ENCODE peak calls at places on chromosome 4, in six cellular contexts. One of them, this sample, is unnamed.

GRCh38 chr4:144645621-144646522 is at the start of gene HHIP:
- DNase-seq in H9: peak; percentile 53
- DNase-seq in IMR-90: peak; percentile 65
- DNase-seq in H1: no peak
- DNase-seq in mesenchymal stem cell: peak; percentile 47
- DNase-seq in trophoblast cell: peak; percentile 27
- DNase-seq in this sample: no peak

GRCh38 chr4:13143234-13143633 is 340.9 kb downstream of the RAB28 start:
- DNase-seq in H9: no peak
- DNase-seq in IMR-90: no peak
- DNase-seq in H1: no peak
- DNase-seq in mesenchymal stem cell: no peak
- DNase-seq in trophoblast cell: no peak
- DNase-seq in this sample: no peak

GRCh38 chr4:72418458-72418857 is 150.6 kb downstream of the ADAMTS3 start:
- DNase-seq in H9: no peak
- DNase-seq in IMR-90: peak; percentile 60
- DNase-seq in H1: no peak
- DNase-seq in mesenchymal stem cell: peak; percentile 61
- DNase-seq in trophoblast cell: no peak
- DNase-seq in this sample: no peak

GRCh38 chr4:1297456-1298325 is 8.0 kb downstream of the MAEA start:
- DNase-seq in H9: no peak
- DNase-seq in IMR-90: no peak
- DNase-seq in H1: no peak
- DNase-seq in mesenchymal stem cell: no peak
- DNase-seq in trophoblast cell: no peak
- DNase-seq in this sample: no peak

GRCh38 chr4:173415092-173415491 is 16.2 kb upstream of the SCRG1 start:
- DNase-seq in H9: no peak
- DNase-seq in IMR-90: no peak
- DNase-seq in H1: no peak
- DNase-seq in mesenchymal stem cell: no peak
- DNase-seq in trophoblast cell: no peak
- DNase-seq in this sample: no peak

GRCh38 chr4:85825937-85826678 is 351.2 kb downstream of the ARHGAP24 start:
- DNase-seq in H9: peak; percentile 58
- DNase-seq in IMR-90: peak; percentile 58
- DNase-seq in H1: peak; percentile 62
- DNase-seq in mesenchymal stem cell: peak; percentile 89
- DNase-seq in trophoblast cell: no peak
- DNase-seq in this sample: peak; percentile 30

GRCh38 chr4:85677286-85677685 is 202.3 kb downstream of the ARHGAP24 start:
- DNase-seq in H9: no peak
- DNase-seq in IMR-90: no peak
- DNase-seq in H1: no peak
- DNase-seq in mesenchymal stem cell: no peak
- DNase-seq in trophoblast cell: no peak
- DNase-seq in this sample: no peak

GRCh38 chr4:169485791-169486742 is 126.3 kb downstream of the NEK1 start:
- DNase-seq in H9: no peak
- DNase-seq in IMR-90: peak; percentile 71
- DNase-seq in H1: no peak
- DNase-seq in mesenchymal stem cell: peak; percentile 71
- DNase-seq in trophoblast cell: peak; percentile 73
- DNase-seq in this sample: peak; percentile 61

GRCh38 chr4:113969935-113970334 is 9.5 kb downstream of the ARSJ start:
- DNase-seq in H9: no peak
- DNase-seq in IMR-90: no peak
- DNase-seq in H1: no peak
- DNase-seq in mesenchymal stem cell: no peak
- DNase-seq in trophoblast cell: no peak
- DNase-seq in this sample: no peak

GRCh38 chr4:54152846-54153600 is 53.1 kb downstream of the GSX2 start:
- DNase-seq in H9: no peak
- DNase-seq in IMR-90: peak; percentile 63
- DNase-seq in H1: no peak
- DNase-seq in mesenchymal stem cell: peak; percentile 22
- DNase-seq in trophoblast cell: peak; percentile 69
- DNase-seq in this sample: no peak

GRCh38 chr4:108881190-108881589 is 118.3 kb upstream of the ETNPPL start:
- DNase-seq in H9: no peak
- DNase-seq in IMR-90: peak; percentile 96
- DNase-seq in H1: no peak
- DNase-seq in mesenchymal stem cell: peak; percentile 86
- DNase-seq in trophoblast cell: peak; percentile 81
- DNase-seq in this sample: peak; percentile 23

GRCh38 chr4:149292422-149293055 is 523.1 kb downstream of the IQCM start:
- DNase-seq in H9: no peak
- DNase-seq in IMR-90: no peak
- DNase-seq in H1: no peak
- DNase-seq in mesenchymal stem cell: no peak
- DNase-seq in trophoblast cell: no peak
- DNase-seq in this sample: no peak

GRCh38 chr4:100557306-100557705 is 39.5 kb upstream of the EMCN start:
- DNase-seq in H9: no peak
- DNase-seq in IMR-90: no peak
- DNase-seq in H1: no peak
- DNase-seq in mesenchymal stem cell: no peak
- DNase-seq in trophoblast cell: no peak
- DNase-seq in this sample: no peak

GRCh38 chr4:188904617-188905016 is 765.4 kb downstream of the TRIML1 start:
- DNase-seq in H9: no peak
- DNase-seq in IMR-90: no peak
- DNase-seq in H1: no peak
- DNase-seq in mesenchymal stem cell: no peak
- DNase-seq in trophoblast cell: no peak
- DNase-seq in this sample: no peak

GRCh38 chr4:121213940-121214339 is 49.8 kb upstream of the TNIP3 start:
- DNase-seq in H9: no peak
- DNase-seq in IMR-90: no peak
- DNase-seq in H1: no peak
- DNase-seq in mesenchymal stem cell: no peak
- DNase-seq in trophoblast cell: peak; percentile 13
- DNase-seq in this sample: no peak

GRCh38 chr4:98659106-98659592 is 738 bp upstream of the TSPAN5 start:
- DNase-seq in H9: peak; percentile 49
- DNase-seq in IMR-90: peak; percentile 57
- DNase-seq in H1: no peak
- DNase-seq in mesenchymal stem cell: peak; percentile 66
- DNase-seq in trophoblast cell: peak; percentile 7
- DNase-seq in this sample: no peak

GRCh38 chr4:151325320-151326246 is at the start of gene SH3D19:
- DNase-seq in H9: peak; percentile 52
- DNase-seq in IMR-90: peak; percentile 19
- DNase-seq in H1: no peak
- DNase-seq in mesenchymal stem cell: peak; percentile 76
- DNase-seq in trophoblast cell: peak; percentile 84
- DNase-seq in this sample: peak; percentile 57
- H3K4ac ChIP-seq in H9: no peak within 1 kb of the TSS
- H3K4ac ChIP-seq in IMR-90: peak within 1 kb of the TSS; percentile 19
- H3K4ac ChIP-seq in H1: peak within 1 kb of the TSS; percentile 65
- H3K4ac ChIP-seq in mesenchymal stem cell: peak within 1 kb of the TSS; percentile 67
- H3K4ac ChIP-seq in trophoblast cell: peak within 1 kb of the TSS; percentile 31
- H3K4ac ChIP-seq in this sample: peak within 1 kb of the TSS; percentile 89

GRCh38 chr4:102687373-102687981 is 73.3 kb downstream of the MANBA start:
- DNase-seq in H9: no peak
- DNase-seq in IMR-90: peak; percentile 43
- DNase-seq in H1: no peak
- DNase-seq in mesenchymal stem cell: peak; percentile 43
- DNase-seq in trophoblast cell: peak; percentile 8
- DNase-seq in this sample: no peak
- H3K14ac ChIP-seq in H9: no peak overlapping the region
- H3K14ac ChIP-seq in IMR-90: peak overlapping the region; percentile 43
- H3K14ac ChIP-seq in H1: no peak overlapping the region
- H3K14ac ChIP-seq in mesenchymal stem cell: no peak overlapping the region
- H3K14ac ChIP-seq in trophoblast cell: peak overlapping the region; percentile 9
- H3K14ac ChIP-seq in this sample: no peak overlapping the region

GRCh38 chr4:16897351-16897750 is 1.1 kb downstream of the LDB2 start:
- DNase-seq in H9: no peak
- DNase-seq in IMR-90: peak; percentile 30
- DNase-seq in H1: no peak
- DNase-seq in mesenchymal stem cell: peak; percentile 43
- DNase-seq in trophoblast cell: no peak
- DNase-seq in this sample: no peak
- H3K4ac ChIP-seq in H9: no peak overlapping the region
- H3K4ac ChIP-seq in IMR-90: peak overlapping the region; percentile 64
- H3K4ac ChIP-seq in H1: no peak overlapping the region
- H3K4ac ChIP-seq in mesenchymal stem cell: no peak overlapping the region
- H3K4ac ChIP-seq in trophoblast cell: no peak overlapping the region
- H3K4ac ChIP-seq in this sample: no peak overlapping the region

DNA sequence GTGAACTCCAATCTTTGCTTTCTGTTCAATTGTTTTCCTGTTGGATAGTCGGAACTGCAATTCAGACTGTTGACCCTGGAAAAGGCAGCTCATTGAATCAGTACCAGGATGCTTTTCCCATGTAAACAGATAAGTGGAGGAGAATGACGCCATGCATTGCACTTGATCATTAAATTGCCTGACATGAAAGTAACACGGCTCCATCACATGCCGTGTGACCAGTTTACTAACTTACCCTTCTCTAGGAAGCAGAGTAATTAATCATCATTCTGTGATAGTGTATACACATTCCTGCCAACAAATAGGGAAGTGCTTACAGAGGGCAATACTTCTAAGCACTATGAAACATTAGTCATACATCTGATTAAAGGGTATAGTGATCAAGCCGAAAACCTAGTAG is 101.4 kb downstream of the PPARGC1A start:
- DNase-seq in H9: no peak
- DNase-seq in IMR-90: peak; percentile 26
- DNase-seq in H1: no peak
- DNase-seq in mesenchymal stem cell: peak; percentile 71
- DNase-seq in trophoblast cell: no peak
- DNase-seq in this sample: no peak
- H3K14ac ChIP-seq in H9: no peak overlapping the region
- H3K14ac ChIP-seq in IMR-90: no peak overlapping the region
- H3K14ac ChIP-seq in H1: no peak overlapping the region
- H3K14ac ChIP-seq in mesenchymal stem cell: no peak overlapping the region
- H3K14ac ChIP-seq in trophoblast cell: no peak overlapping the region
- H3K14ac ChIP-seq in this sample: no peak overlapping the region

GRCh38 chr4:89997171-89997704 is 102.6 kb downstream of the MMRN1 start:
- DNase-seq in H9: no peak
- DNase-seq in IMR-90: no peak
- DNase-seq in H1: no peak
- DNase-seq in mesenchymal stem cell: no peak
- DNase-seq in trophoblast cell: no peak
- DNase-seq in this sample: no peak

GRCh38 chr4:89992744-89993143 is 98.1 kb downstream of the MMRN1 start:
- DNase-seq in H9: no peak
- DNase-seq in IMR-90: no peak
- DNase-seq in H1: no peak
- DNase-seq in mesenchymal stem cell: no peak
- DNase-seq in trophoblast cell: no peak
- DNase-seq in this sample: no peak

GRCh38 chr4:89995006-89995405 is 100.4 kb downstream of the MMRN1 start:
- DNase-seq in H9: no peak
- DNase-seq in IMR-90: no peak
- DNase-seq in H1: no peak
- DNase-seq in mesenchymal stem cell: no peak
- DNase-seq in trophoblast cell: no peak
- DNase-seq in this sample: no peak

GRCh38 chr4:89995824-89996223 is 101.2 kb downstream of the MMRN1 start:
- DNase-seq in H9: no peak
- DNase-seq in IMR-90: no peak
- DNase-seq in H1: no peak
- DNase-seq in mesenchymal stem cell: no peak
- DNase-seq in trophoblast cell: no peak
- DNase-seq in this sample: no peak

DNA sequence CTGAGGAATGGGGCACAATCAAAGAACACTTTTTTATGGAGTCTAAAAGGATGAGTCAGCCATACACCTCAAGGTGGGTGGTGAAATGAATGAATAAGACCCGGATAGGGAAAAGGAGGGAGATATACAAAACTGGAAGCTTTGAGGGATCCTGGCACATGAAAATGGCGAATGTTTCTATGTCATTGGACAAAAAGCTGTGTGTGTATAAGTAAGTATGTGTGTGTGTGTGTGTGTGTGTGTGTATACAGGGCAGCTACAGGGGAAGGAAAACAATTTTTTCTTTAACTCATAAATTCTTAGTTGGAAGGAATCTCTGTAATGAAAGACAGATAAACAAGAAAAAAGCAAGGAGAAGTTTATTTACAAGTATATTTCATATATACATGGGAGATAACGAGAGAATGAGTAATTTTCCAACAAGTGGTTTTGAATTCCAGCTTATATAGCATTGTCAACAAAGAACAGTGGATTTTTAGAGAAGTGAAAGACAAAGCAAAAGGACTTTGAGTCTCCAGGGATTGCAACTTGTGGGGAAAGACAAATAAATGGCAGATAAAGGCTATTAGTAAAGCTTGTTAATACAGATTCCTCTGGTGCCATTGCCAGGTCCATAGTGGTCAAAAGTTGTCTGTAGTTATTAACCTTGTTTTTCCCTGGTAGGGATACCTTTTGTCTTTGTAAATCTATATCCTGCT is 99.7 kb downstream of the MMRN1 start:
- DNase-seq in H9: no peak
- DNase-seq in IMR-90: no peak
- DNase-seq in H1: no peak
- DNase-seq in mesenchymal stem cell: no peak
- DNase-seq in trophoblast cell: no peak
- DNase-seq in this sample: no peak
- H3K4ac ChIP-seq in H9: no peak overlapping the region
- H3K4ac ChIP-seq in IMR-90: no peak overlapping the region
- H3K4ac ChIP-seq in H1: no peak overlapping the region
- H3K4ac ChIP-seq in mesenchymal stem cell: no peak overlapping the region
- H3K4ac ChIP-seq in trophoblast cell: no peak overlapping the region
- H3K4ac ChIP-seq in this sample: no peak overlapping the region

GRCh38 chr4:118921736-118922135 is 33.1 kb downstream of the SYNPO2 start:
- DNase-seq in H9: no peak
- DNase-seq in IMR-90: no peak
- DNase-seq in H1: no peak
- DNase-seq in mesenchymal stem cell: no peak
- DNase-seq in trophoblast cell: no peak
- DNase-seq in this sample: no peak

GRCh38 chr4:118918388-118918787 is 29.7 kb downstream of the SYNPO2 start:
- DNase-seq in H9: no peak
- DNase-seq in IMR-90: peak; percentile 94
- DNase-seq in H1: no peak
- DNase-seq in mesenchymal stem cell: peak; percentile 69
- DNase-seq in trophoblast cell: peak; percentile 8
- DNase-seq in this sample: no peak

GRCh38 chr4:118920247-118920646 is 31.6 kb downstream of the SYNPO2 start:
- DNase-seq in H9: no peak
- DNase-seq in IMR-90: peak; percentile 71
- DNase-seq in H1: no peak
- DNase-seq in mesenchymal stem cell: no peak
- DNase-seq in trophoblast cell: no peak
- DNase-seq in this sample: no peak

GRCh38 chr4:118927976-118928375 is 39.3 kb downstream of the SYNPO2 start:
- DNase-seq in H9: no peak
- DNase-seq in IMR-90: no peak
- DNase-seq in H1: no peak
- DNase-seq in mesenchymal stem cell: no peak
- DNase-seq in trophoblast cell: no peak
- DNase-seq in this sample: no peak

GRCh38 chr4:118923891-118924290 is 35.2 kb downstream of the SYNPO2 start:
- DNase-seq in H9: no peak
- DNase-seq in IMR-90: no peak
- DNase-seq in H1: no peak
- DNase-seq in mesenchymal stem cell: no peak
- DNase-seq in trophoblast cell: no peak
- DNase-seq in this sample: no peak
- H3K14ac ChIP-seq in H9: no peak overlapping the region
- H3K14ac ChIP-seq in IMR-90: no peak overlapping the region
- H3K14ac ChIP-seq in H1: no peak overlapping the region
- H3K14ac ChIP-seq in mesenchymal stem cell: no peak overlapping the region
- H3K14ac ChIP-seq in trophoblast cell: no peak overlapping the region
- H3K14ac ChIP-seq in this sample: no peak overlapping the region

GRCh38 chr4:26830701-26831100 is 29.9 kb upstream of the STIM2 start:
- DNase-seq in H9: no peak
- DNase-seq in IMR-90: no peak
- DNase-seq in H1: no peak
- DNase-seq in mesenchymal stem cell: no peak
- DNase-seq in trophoblast cell: no peak
- DNase-seq in this sample: no peak
- H3K4ac ChIP-seq in H9: no peak overlapping the region
- H3K4ac ChIP-seq in IMR-90: no peak overlapping the region
- H3K4ac ChIP-seq in H1: no peak overlapping the region
- H3K4ac ChIP-seq in mesenchymal stem cell: no peak overlapping the region
- H3K4ac ChIP-seq in trophoblast cell: no peak overlapping the region
- H3K4ac ChIP-seq in this sample: no peak overlapping the region